ENCODE peak calls at places on chromosomes 13 and 19, in ten cellular contexts. V is GM10248, D is Peyer's patch, A is pons, C is heart left ventricle, I is OCI-M1, E is GM12864, Z is kidney glomerular epithelial cell, L is body of pancreas, X is NCI-H2081. U is an unnamed sample.

GRCh38 chr13:46864941-46865340 is 31.9 kb downstream of the HTR2A start:
- DNase-seq in X (no peak), L (no peak), D (no peak), A (no peak), E (no peak), V (no peak), I (no peak), C (no peak), Z (no peak), U (no peak)

GRCh38 chr13:72849571-72849970 is 67.6 kb downstream of the PIBF1 start:
- DNase-seq in I (no peak), V (no peak), A (no peak), X (no peak), Z (no peak), L (no peak), C (no peak), E (no peak), D (no peak), U (no peak)

GRCh38 chr13:113535381-113535781 is 44.9 kb upstream of the DCUN1D2 start:
- DNase-seq in L (no peak), C (no peak), V (no peak), I (no peak), A (no peak), Z (no peak), X (peak), D (peak), E (no peak), U (no peak)

GRCh38 chr19:7971553-7972520 is 28.4 kb upstream of the TIMM44 start:
- DNase-seq in V (no peak), I (no peak), E (no peak), X (no peak), L (no peak), Z (no peak), A (no peak), D (no peak), C (no peak), U (no peak)

GRCh38 chr13:92573467-92574057 is 653.0 kb upstream of the GPC6 start:
- DNase-seq in I (peak), Z (peak), D (no peak), C (no peak), X (no peak), A (peak), L (peak), V (peak), E (no peak), U (no peak)

GRCh38 chr13:25872871-25873607 is 178.8 kb downstream of the SHISA2 start:
- DNase-seq in C (no peak), E (no peak), Z (no peak), L (no peak), I (peak), V (no peak), D (no peak), X (no peak), A (no peak), U (no peak)

GRCh38 chr19:47122359-47123335 is 8.0 kb upstream of the SAE1 start:
- DNase-seq in I (no peak), D (no peak), L (no peak), Z (peak), X (no peak), E (no peak), A (no peak), C (no peak), V (no peak), U (no peak)

GRCh38 chr19:17282488-17283256 is 971 bp downstream of the ANKLE1 start:
- DNase-seq in I (peak), D (peak), X (peak), C (peak), L (peak), A (peak), V (peak), E (peak), Z (peak), U (peak)

GRCh38 chr13:94558721-94559120 is 37.2 kb downstream of the TGDS start:
- DNase-seq in L (no peak), E (no peak), Z (no peak), V (no peak), I (peak), C (no peak), A (peak), D (no peak), X (no peak), U (no peak)